ENCODE peak calls at places on chromosomes 13 and 19, in six cellular contexts. One of them, this sample, is unnamed.

GRCh38 chr19:50250450-50251136 is 47.2 kb downstream of the MYH14 start:
- DNase-seq in Peyer's patch: no peak
- DNase-seq in ovary: no peak
- DNase-seq in spleen: no peak
- DNase-seq in uterus: no peak
- DNase-seq in H1: no peak
- DNase-seq in this sample: no peak

GRCh38 chr13:94657167-94657566 is 55.2 kb downstream of the SOX21 start:
- DNase-seq in uterus: no peak
- DNase-seq in H1: no peak
- DNase-seq in Peyer's patch: no peak
- DNase-seq in spleen: no peak
- DNase-seq in ovary: no peak
- DNase-seq in this sample: no peak

GRCh38 chr13:96632536-96633320 is 361.5 kb downstream of the OXGR1 start:
- DNase-seq in Peyer's patch: no peak
- DNase-seq in H1: no peak
- DNase-seq in ovary: no peak
- DNase-seq in uterus: no peak
- DNase-seq in spleen: no peak
- DNase-seq in this sample: no peak

GRCh38 chr13:100724568-100724967 is 50.0 kb upstream of the TMTC4 start:
- DNase-seq in H1: no peak
- DNase-seq in ovary: no peak
- DNase-seq in Peyer's patch: no peak
- DNase-seq in uterus: no peak
- DNase-seq in spleen: no peak
- DNase-seq in this sample: no peak

GRCh38 chr13:42745655-42746054 is 35.7 kb upstream of the FAM216B start:
- DNase-seq in H1: no peak
- DNase-seq in ovary: no peak
- DNase-seq in uterus: no peak
- DNase-seq in Peyer's patch: no peak
- DNase-seq in spleen: no peak
- DNase-seq in this sample: no peak

GRCh38 chr19:1671716-1672037 is 19.3 kb upstream of the TCF3 start:
- DNase-seq in spleen: no peak
- DNase-seq in Peyer's patch: peak
- DNase-seq in ovary: no peak
- DNase-seq in uterus: no peak
- DNase-seq in H1: no peak
- DNase-seq in this sample: no peak

GRCh38 chr13:48402325-48402962 is 10.5 kb downstream of the LPAR6 start:
- DNase-seq in H1: no peak
- DNase-seq in ovary: no peak
- DNase-seq in spleen: no peak
- DNase-seq in Peyer's patch: no peak
- DNase-seq in uterus: no peak
- DNase-seq in this sample: no peak

GRCh38 chr19:16342002-16342715 is 17.5 kb downstream of the KLF2 start:
- DNase-seq in H1: no peak
- DNase-seq in ovary: no peak
- DNase-seq in Peyer's patch: peak
- DNase-seq in spleen: no peak
- DNase-seq in uterus: no peak
- DNase-seq in this sample: no peak

GRCh38 chr13:104779311-104779710 is 1713.1 kb upstream of the SLC10A2 start:
- DNase-seq in ovary: no peak
- DNase-seq in Peyer's patch: no peak
- DNase-seq in H1: no peak
- DNase-seq in uterus: no peak
- DNase-seq in spleen: no peak
- DNase-seq in this sample: no peak

GRCh38 chr13:23321534-23322241 is 111.8 kb downstream of the SACS start:
- DNase-seq in ovary: no peak
- DNase-seq in H1: no peak
- DNase-seq in spleen: no peak
- DNase-seq in uterus: peak
- DNase-seq in Peyer's patch: no peak
- DNase-seq in this sample: no peak

GRCh38 chr19:50718255-50719118 is 1.1 kb downstream of the SHANK1 start:
- DNase-seq in spleen: no peak
- DNase-seq in uterus: no peak
- DNase-seq in Peyer's patch: no peak
- DNase-seq in ovary: peak
- DNase-seq in H1: peak
- DNase-seq in this sample: no peak

GRCh38 chr19:1984360-1984759 is 31.2 kb downstream of the BTBD2 start:
- DNase-seq in Peyer's patch: no peak
- DNase-seq in uterus: no peak
- DNase-seq in spleen: no peak
- DNase-seq in H1: no peak
- DNase-seq in ovary: no peak
- DNase-seq in this sample: no peak

GRCh38 chr13:94596575-94596971 is 621 bp upstream of the TGDS start:
- DNase-seq in spleen: peak
- DNase-seq in uterus: peak
- DNase-seq in H1: no peak
- DNase-seq in ovary: peak
- DNase-seq in Peyer's patch: no peak
- DNase-seq in this sample: no peak

GRCh38 chr13:72456486-72456885 is 270.9 kb downstream of the MZT1 start:
- DNase-seq in spleen: no peak
- DNase-seq in H1: no peak
- DNase-seq in ovary: no peak
- DNase-seq in uterus: no peak
- DNase-seq in Peyer's patch: no peak
- DNase-seq in this sample: no peak

GRCh38 chr13:64127856-64128255 is 2712.2 kb upstream of the PCDH20 start:
- DNase-seq in Peyer's patch: no peak
- DNase-seq in ovary: no peak
- DNase-seq in uterus: no peak
- DNase-seq in H1: no peak
- DNase-seq in spleen: no peak
- DNase-seq in this sample: no peak

GRCh38 chr19:13060964-13061927 is 41.4 kb downstream of the LYL1 start:
- DNase-seq in spleen: peak
- DNase-seq in Peyer's patch: peak
- DNase-seq in H1: peak
- DNase-seq in ovary: peak
- DNase-seq in uterus: peak
- DNase-seq in this sample: peak

GRCh38 chr13:61316647-61317046 is 99.0 kb downstream of the PCDH20 start:
- DNase-seq in uterus: no peak
- DNase-seq in H1: no peak
- DNase-seq in spleen: no peak
- DNase-seq in ovary: no peak
- DNase-seq in Peyer's patch: no peak
- DNase-seq in this sample: no peak

GRCh38 chr13:36067619-36068456 is 63.3 kb downstream of the DCLK1 start:
- DNase-seq in uterus: no peak
- DNase-seq in H1: no peak
- DNase-seq in Peyer's patch: no peak
- DNase-seq in ovary: no peak
- DNase-seq in spleen: no peak
- DNase-seq in this sample: no peak

GRCh38 chr19:53275480-53275879 is 8.0 kb upstream of the VN1R4 start:
- DNase-seq in Peyer's patch: no peak
- DNase-seq in spleen: no peak
- DNase-seq in H1: no peak
- DNase-seq in uterus: no peak
- DNase-seq in ovary: no peak
- DNase-seq in this sample: no peak

DNA sequence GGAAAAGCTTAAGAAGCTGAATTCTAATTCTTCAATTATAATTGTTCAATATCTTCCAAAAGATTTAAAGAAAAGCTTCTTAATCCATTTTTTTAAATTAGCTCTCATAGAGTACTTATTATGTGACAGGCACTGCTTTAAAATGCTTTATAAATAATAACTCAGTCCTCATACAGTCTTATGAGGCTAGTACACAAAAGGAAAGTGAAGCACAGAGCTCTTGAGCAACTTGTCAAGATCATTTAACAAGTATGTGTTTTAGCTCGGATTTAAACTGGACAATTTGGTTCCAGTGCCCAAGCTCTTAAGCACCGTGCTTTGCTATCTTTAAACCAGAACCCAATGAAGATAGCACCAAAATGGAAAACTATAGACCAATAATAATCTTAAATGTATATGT is 106.1 kb downstream of the DHRS12 start:
- DNase-seq in spleen: no peak
- DNase-seq in uterus: no peak
- DNase-seq in ovary: no peak
- DNase-seq in Peyer's patch: no peak
- DNase-seq in H1: no peak
- DNase-seq in this sample: no peak
- TF ChIP-seq POLR2A in spleen: no peak
- TF ChIP-seq POLR2A in uterus: no peak
- TF ChIP-seq POLR2A in ovary: no peak
- TF ChIP-seq POLR2A in Peyer's patch: no peak
- TF ChIP-seq POLR2A in H1: no peak
- TF ChIP-seq POLR2A in this sample: no peak

DNA sequence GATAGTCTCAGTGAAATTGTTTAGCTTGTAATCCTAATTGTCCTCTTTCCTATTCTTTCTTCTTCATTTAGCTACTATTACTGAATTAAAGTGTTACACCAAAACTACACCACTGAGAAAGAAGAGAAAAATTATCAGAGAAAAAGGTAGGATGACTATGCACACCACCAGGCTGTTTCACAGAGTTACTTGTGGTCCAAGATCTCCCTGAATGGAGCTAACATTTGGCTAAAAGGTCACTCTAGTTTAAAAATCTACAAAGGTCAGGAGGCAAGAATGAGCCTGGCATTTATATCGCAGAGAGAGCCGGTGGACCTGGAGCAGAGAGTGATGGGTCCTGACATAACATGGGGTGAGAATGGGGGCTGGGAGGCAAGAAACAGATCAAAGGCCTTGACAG is 37.0 kb upstream of the EEF1AKMT1 start:
- DNase-seq in Peyer's patch: no peak
- DNase-seq in uterus: no peak
- DNase-seq in spleen: no peak
- DNase-seq in H1: no peak
- DNase-seq in ovary: no peak
- DNase-seq in this sample: no peak
- TF ChIP-seq CTCF in Peyer's patch: no peak
- TF ChIP-seq CTCF in uterus: no peak
- TF ChIP-seq CTCF in spleen: no peak
- TF ChIP-seq CTCF in H1: no peak
- TF ChIP-seq CTCF in ovary: no peak
- TF ChIP-seq CTCF in this sample: no peak

GRCh38 chr19:11137542-11138384 is 17.8 kb downstream of the SPC24 start:
- DNase-seq in uterus: peak
- DNase-seq in ovary: peak
- DNase-seq in Peyer's patch: peak
- DNase-seq in H1: peak
- DNase-seq in spleen: peak
- DNase-seq in this sample: peak
- H3K27ac ChIP-seq in uterus: peak
- H3K27ac ChIP-seq in ovary: peak
- H3K27ac ChIP-seq in Peyer's patch: peak
- H3K27ac ChIP-seq in H1: no peak
- H3K27ac ChIP-seq in spleen: peak
- H3K27ac ChIP-seq in this sample: peak

GRCh38 chr13:29582171-29582570 is 13.3 kb downstream of the SLC7A1 start:
- DNase-seq in H1: no peak
- DNase-seq in ovary: no peak
- DNase-seq in Peyer's patch: no peak
- DNase-seq in uterus: no peak
- DNase-seq in spleen: no peak
- DNase-seq in this sample: no peak
- TF ChIP-seq POLR2A in H1: no peak
- TF ChIP-seq POLR2A in ovary: no peak
- TF ChIP-seq POLR2A in Peyer's patch: no peak
- TF ChIP-seq POLR2A in uterus: no peak
- TF ChIP-seq POLR2A in spleen: no peak
- TF ChIP-seq POLR2A in this sample: no peak

DNA sequence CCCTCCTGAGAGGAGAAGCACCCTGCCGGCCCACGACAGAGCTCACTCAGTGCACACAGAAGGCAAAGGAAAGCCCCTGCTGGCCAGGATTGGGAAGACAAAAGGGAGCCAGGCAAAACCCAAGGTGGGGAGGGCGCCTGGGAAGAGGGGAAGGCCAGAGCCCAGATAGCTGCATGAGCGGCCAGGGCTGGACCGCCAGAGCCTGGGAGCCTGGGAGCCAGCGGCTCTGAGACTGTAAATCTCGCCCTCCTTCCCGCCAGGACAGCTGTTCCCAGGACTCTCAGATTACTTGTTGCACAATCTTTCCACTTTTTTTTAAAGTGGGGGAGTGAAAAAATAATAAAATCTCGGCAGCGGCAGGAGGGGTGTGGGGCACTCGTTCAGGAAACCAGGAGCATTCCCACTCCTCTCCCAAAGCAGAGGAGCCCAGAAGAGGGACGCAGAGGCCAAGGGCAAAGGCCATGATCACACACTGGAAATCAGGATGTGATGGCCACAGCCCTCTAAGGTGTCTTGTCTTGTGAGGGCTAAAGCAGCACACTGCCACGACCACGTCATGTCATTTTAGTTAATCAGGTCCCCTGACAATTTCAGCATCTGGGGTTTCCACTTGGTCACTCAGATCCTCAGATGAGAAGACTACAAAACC is 19.6 kb upstream of the EPHX3 start:
- DNase-seq in ovary: peak
- DNase-seq in Peyer's patch: peak
- DNase-seq in H1: peak
- DNase-seq in uterus: peak
- DNase-seq in spleen: no peak
- DNase-seq in this sample: no peak
- TF ChIP-seq CTCF in ovary: peak
- TF ChIP-seq CTCF in Peyer's patch: no peak
- TF ChIP-seq CTCF in H1: peak
- TF ChIP-seq CTCF in uterus: peak
- TF ChIP-seq CTCF in spleen: no peak
- TF ChIP-seq CTCF in this sample: no peak

This sample was measured in right lobe of liver.